ENCODE peak calls at places on chromosomes 7 and 10, in six cellular contexts. O is osteocyte; Y is GM20000; R is breast epithelium; D is CD4-positive, alpha-beta T cell; H is hepatocyte. C is an unnamed sample.

GRCh38 chr7:518630-519428 is 817 bp downstream of the PDGFA start:
- DNase-seq in Y (peak), O (no peak), R (peak), H (peak), D (no peak), C (no peak)

GRCh38 chr7:158603773-158604755 is 16.4 kb upstream of the PTPRN2 start:
- DNase-seq in H (no peak), O (no peak), D (no peak), Y (no peak), R (no peak), C (no peak)

GRCh38 chr10:101775273-101776131 is at the start of gene FGF8:
- DNase-seq in O (peak), D (no peak), H (no peak), R (no peak), Y (peak), C (no peak)

GRCh38 chr7:85000973-85001372 is 185.9 kb downstream of the SEMA3D start:
- DNase-seq in D (no peak), Y (no peak), H (no peak), R (no peak), O (peak), C (no peak)

GRCh38 chr10:58700576-58700975 is 187.9 kb downstream of the BICC1 start:
- DNase-seq in Y (no peak), D (no peak), H (no peak), O (no peak), R (no peak), C (no peak)

GRCh38 chr10:89129850-89130396 is 77.2 kb downstream of the CH25H start:
- DNase-seq in O (no peak), R (no peak), D (no peak), H (no peak), Y (no peak), C (no peak)

GRCh38 chr10:94420516-94420915 is 18.2 kb downstream of the TBC1D12 start:
- DNase-seq in O (no peak), H (no peak), R (no peak), Y (no peak), D (no peak), C (no peak)

GRCh38 chr7:130598056-130598455 is 70.5 kb downstream of the COPG2 start:
- DNase-seq in Y (no peak), R (no peak), D (no peak), H (no peak), O (no peak), C (no peak)

GRCh38 chr7:22732556-22733126 is 5.6 kb downstream of the IL6 start:
- DNase-seq in H (no peak), D (no peak), O (no peak), R (no peak), Y (no peak), C (peak)

GRCh38 chr10:87861034-87861433 is 2.3 kb downstream of the KLLN start:
- DNase-seq in O (no peak), R (no peak), Y (peak), D (no peak), H (peak), C (peak)

GRCh38 chr10:89440262-89440661 is 25.9 kb downstream of the IFIT5 start:
- DNase-seq in H (no peak), O (no peak), R (no peak), Y (no peak), D (no peak), C (no peak)

GRCh38 chr10:117541405-117541908 is 1.1 kb upstream of the EMX2 start:
- DNase-seq in H (no peak), Y (no peak), D (no peak), O (no peak), R (no peak), C (no peak)

GRCh38 chr7:28587211-28587610 is 174.9 kb downstream of the CREB5 start:
- DNase-seq in H (peak), R (no peak), Y (no peak), D (no peak), O (no peak), C (no peak)

GRCh38 chr10:7592627-7593026 is 74.1 kb downstream of the ITIH5 start:
- DNase-seq in Y (no peak), R (no peak), O (no peak), H (no peak), D (no peak), C (no peak)

GRCh38 chr7:32378991-32379390 is 111.2 kb downstream of the LSM5 start:
- DNase-seq in D (no peak), Y (no peak), O (peak), H (no peak), R (no peak), C (no peak)

GRCh38 chr7:101911800-101912705 is 94.6 kb downstream of the CUX1 start:
- DNase-seq in R (no peak), H (peak), Y (no peak), D (no peak), O (no peak), C (no peak)

GRCh38 chr7:158261362-158262235 is 326.0 kb downstream of the PTPRN2 start:
- DNase-seq in H (no peak), R (no peak), D (no peak), O (no peak), Y (no peak), C (no peak)

GRCh38 chr7:150401861-150402631 is 22.9 kb downstream of the ZNF775 start:
- DNase-seq in O (no peak), R (no peak), H (peak), D (no peak), Y (no peak), C (no peak)

GRCh38 chr7:7563269-7563668 is 3.4 kb upstream of the MIOS start:
- DNase-seq in H (no peak), D (no peak), Y (no peak), O (no peak), R (no peak), C (no peak)

GRCh38 chr7:106793015-106793651 is 71.9 kb upstream of the PIK3CG start:
- DNase-seq in Y (peak), D (peak), O (no peak), R (no peak), H (peak), C (peak)

GRCh38 chr7:71783779-71784178 is 628.4 kb downstream of the CALN1 start:
- DNase-seq in Y (no peak), D (no peak), R (no peak), H (no peak), O (no peak), C (no peak)

GRCh38 chr10:95116869-95117269 is 47.6 kb upstream of the CYP2C8 start:
- DNase-seq in O (no peak), H (no peak), Y (no peak), D (no peak), R (no peak), C (no peak)

GRCh38 chr10:7950981-7951847 is 103.3 kb upstream of the GATA3 start:
- DNase-seq in O (no peak), R (no peak), D (no peak), H (no peak), Y (no peak), C (no peak)

GRCh38 chr10:61635946-61636345 is 26.8 kb upstream of the CABCOCO1 start:
- DNase-seq in O (no peak), R (no peak), H (no peak), Y (no peak), D (no peak), C (no peak)

GRCh38 chr10:80454526-80455460 is 683 bp downstream of the TSPAN14 start:
- DNase-seq in D (no peak), R (no peak), Y (peak), H (peak), O (peak), C (peak)

C was measured in OCI-LY7.